ENCODE peak calls at places on chromosomes 4 and X, in four cellular contexts. P is K562, G is SK-N-SH, S is HepG2. H is an unnamed sample.

GRCh38 chrX:110146521-110146920 is 143.6 kb downstream of the TMEM164 start:
- DNase-seq in G (peak), P (peak), S (peak), H (peak)

GRCh38 chrX:16678689-16679088 is 28.7 kb downstream of the S100G start:
- DNase-seq in P (no peak), G (no peak), S (no peak), H (no peak)

GRCh38 chrX:5681159-5681558 is 547.5 kb downstream of the NLGN4X start:
- DNase-seq in P (peak), G (peak), S (no peak), H (no peak)

GRCh38 chr4:80035336-80035735 is 37.7 kb downstream of the ANTXR2 start:
- DNase-seq in P (no peak), S (peak), G (no peak), H (no peak)

GRCh38 chr4:72909461-72909860 is 160.1 kb downstream of the COX18 start:
- DNase-seq in P (peak), G (peak), S (peak), H (peak)

GRCh38 chrX:44544036-44544435 is 1.4 kb upstream of the FUNDC1 start:
- DNase-seq in P (no peak), S (no peak), G (no peak), H (no peak)

GRCh38 chr4:24913099-24913445 is 230 bp upstream of the CCDC149 start:
- DNase-seq in G (no peak), S (no peak), P (no peak), H (no peak)

GRCh38 chr4:178462710-178463109 is 1020.5 kb upstream of the AGA start:
- DNase-seq in G (no peak), P (no peak), S (no peak), H (no peak)

GRCh38 chr4:2441393-2442174 is 22.8 kb downstream of the CFAP99 start:
- DNase-seq in P (peak), S (peak), G (peak), H (peak)

GRCh38 chr4:161564230-161564834 is 599.5 kb downstream of the FSTL5 start:
- DNase-seq in S (no peak), P (no peak), G (no peak), H (no peak)

GRCh38 chr4:168129802-168130201 is 37.5 kb downstream of the ANXA10 start:
- DNase-seq in S (no peak), G (no peak), P (no peak), H (no peak)

GRCh38 chr4:15001248-15001824 is 945 bp upstream of the CPEB2 start:
- DNase-seq in G (peak), S (peak), P (peak), H (peak)

GRCh38 chrX:42754129-42754528 is 23.8 kb downstream of the PPP1R2C start:
- DNase-seq in G (no peak), S (no peak), P (no peak), H (no peak)

GRCh38 chrX:31331045-31331444 is 259.2 kb upstream of the FTHL17 start:
- DNase-seq in P (peak), S (no peak), G (no peak), H (no peak)

GRCh38 chr4:107826427-107826980 is 1.8 kb downstream of the SGMS2 start:
- DNase-seq in G (no peak), S (no peak), P (no peak), H (no peak)

GRCh38 chr4:177444911-177445736 is 2.9 kb upstream of the AGA start:
- DNase-seq in S (no peak), G (no peak), P (no peak), H (peak)

GRCh38 chrX:73841337-73841736 is 278.3 kb downstream of the CHIC1 start:
- DNase-seq in G (no peak), P (no peak), S (no peak), H (no peak)

GRCh38 chr4:186746581-186746980 is 22.9 kb upstream of the FAT1 start:
- DNase-seq in P (no peak), S (no peak), G (no peak), H (no peak)

GRCh38 chr4:3829954-3830773 is 64.0 kb downstream of the ADRA2C start:
- DNase-seq in P (no peak), G (no peak), S (peak), H (peak)

GRCh38 chrX:14920196-14920595 is 47.0 kb downstream of the MOSPD2 start:
- DNase-seq in G (no peak), P (no peak), S (no peak), H (no peak)

GRCh38 chrX:57821703-57822375 is 88.4 kb downstream of the ZXDA start:
- DNase-seq in P (peak), G (peak), S (peak), H (no peak)

GRCh38 chr4:128358231-128358902 is 70.8 kb upstream of the PGRMC2 start:
- DNase-seq in G (no peak), P (peak), S (no peak), H (no peak)

GRCh38 chr4:3679851-3680311 is 86.3 kb upstream of the ADRA2C start:
- DNase-seq in P (no peak), G (no peak), S (no peak), H (peak)

GRCh38 chr4:37601527-37601926 is 84.6 kb downstream of the RELL1 start:
- DNase-seq in G (no peak), S (peak), P (no peak), H (no peak)

DNA sequence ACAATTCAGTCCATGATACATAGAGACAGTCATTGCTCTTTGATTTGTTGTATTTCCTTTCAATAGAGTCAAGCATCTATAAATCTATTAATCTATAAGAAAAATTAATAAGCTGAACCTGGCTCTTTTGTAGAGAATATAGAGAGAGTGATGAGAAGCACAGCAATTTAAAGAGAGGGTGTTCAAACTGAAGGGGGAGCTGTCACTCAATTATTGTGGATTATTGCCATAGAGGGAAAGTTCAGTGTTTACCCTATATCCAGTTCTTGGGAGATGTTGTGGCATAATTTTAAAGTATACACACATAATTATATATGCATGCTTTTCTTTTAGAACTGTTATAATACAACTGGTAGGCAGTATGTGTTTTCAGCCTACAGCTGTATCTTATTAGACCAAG is 1469.0 kb upstream of the PABPC4L start:
- DNase-seq in S (no peak), G (no peak), P (no peak), H (no peak)
- TF ChIP-seq CTCF in S (no peak), G (no peak), P (no peak), H (no peak)

DNA sequence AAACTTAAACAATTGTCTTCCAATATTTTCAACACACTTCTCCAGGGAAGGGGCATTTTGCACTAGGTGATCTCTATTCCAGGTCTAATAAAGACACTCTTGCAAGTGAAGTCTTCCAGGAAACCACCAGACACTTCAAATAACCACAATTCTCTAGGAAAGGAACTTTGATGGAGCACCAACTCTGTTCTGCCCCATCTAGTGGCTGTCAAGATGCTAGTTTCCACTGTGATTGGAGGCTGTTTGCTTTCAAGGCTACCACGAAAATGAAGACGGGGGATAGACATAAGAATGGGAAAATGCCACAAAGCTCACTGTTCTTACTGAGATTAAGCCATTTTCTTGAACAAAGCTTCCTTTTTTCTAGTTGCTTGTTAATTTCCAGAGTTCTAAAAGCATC is 100.6 kb upstream of the F9 start:
- DNase-seq in G (no peak), S (no peak), P (peak), H (no peak)
- TF ChIP-seq FOXJ3 in G (no peak), S (no peak), P (no peak), H (no peak)

GRCh38 chr4:144597171-144597570 is 48.8 kb upstream of the HHIP start:
- DNase-seq in S (no peak), G (no peak), P (no peak), H (peak)
- TF ChIP-seq CTCF in S (no peak), G (no peak), P (no peak), H (no peak)

DNA sequence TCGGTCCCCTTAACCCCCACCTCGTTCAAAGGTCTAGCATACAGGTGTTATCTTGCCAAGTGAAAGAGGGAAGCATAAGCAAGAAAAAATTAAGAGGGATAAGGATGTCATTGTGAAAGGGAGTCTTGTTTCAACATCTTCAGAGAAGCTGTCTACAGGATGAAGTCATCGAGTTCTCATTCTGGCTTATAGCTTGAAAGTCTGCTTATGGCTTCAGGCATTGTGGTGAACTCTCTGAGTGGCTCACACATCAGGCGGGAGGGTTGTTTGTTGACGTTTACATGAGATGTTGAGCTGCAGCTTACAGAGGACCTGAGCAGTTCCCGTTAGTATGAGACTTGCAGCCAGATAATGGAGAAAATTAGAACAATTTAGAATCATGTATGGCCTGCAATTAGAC is 16.6 kb downstream of the MAGEA9B start:
- DNase-seq in S (no peak), G (no peak), P (no peak), H (no peak)
- TF ChIP-seq FOXJ3 in S (no peak), G (no peak), P (no peak), H (no peak)

DNA sequence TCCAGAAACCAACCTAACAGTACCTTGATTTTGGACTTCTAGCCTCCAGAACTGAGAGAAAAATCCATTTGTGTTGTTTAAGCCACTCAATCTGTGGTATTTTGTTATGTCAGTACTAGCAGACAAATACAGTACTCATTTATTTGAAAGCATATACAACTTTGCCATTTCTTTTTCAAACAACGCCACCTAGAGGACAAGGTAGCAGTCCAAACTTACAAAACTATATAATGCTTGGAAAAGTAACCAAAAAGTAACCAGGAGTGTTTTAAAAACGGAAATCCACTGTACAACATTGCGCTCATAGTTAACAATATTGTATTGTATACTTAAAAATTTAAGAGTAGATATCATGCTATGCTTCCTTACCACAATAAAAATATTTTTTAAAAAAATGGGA is 37.0 kb upstream of the FGF13 start:
- DNase-seq in S (no peak), G (no peak), P (peak), H (no peak)
- TF ChIP-seq CTCF in S (peak), G (peak), P (peak), H (no peak)

DNA sequence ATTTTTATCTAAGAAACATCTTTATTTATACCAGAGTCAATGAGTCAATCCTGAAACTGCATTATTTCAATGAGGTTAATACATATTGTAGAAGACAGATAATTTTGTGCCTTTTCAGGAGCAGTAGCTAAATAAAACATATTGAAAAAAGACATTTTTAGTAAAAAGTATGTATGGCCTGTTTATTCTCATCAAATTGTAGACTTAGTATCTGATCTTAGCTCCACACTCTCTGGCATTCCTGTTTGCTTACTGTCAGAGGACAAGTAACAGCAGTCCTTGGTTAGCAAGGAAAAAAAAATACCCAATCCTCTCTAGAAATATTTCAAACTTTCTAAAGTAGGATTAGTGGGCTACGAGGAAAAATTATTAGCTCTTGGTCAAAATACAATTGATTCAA is 50.5 kb upstream of the GUCY1A1 start:
- DNase-seq in G (no peak), P (no peak), S (no peak), H (no peak)
- TF ChIP-seq FOXJ3 in G (no peak), P (no peak), S (no peak), H (no peak)

GRCh38 chr4:82780398-82781231 is 18.0 kb downstream of the SCD5 start:
- DNase-seq in S (peak), G (peak), P (peak), H (peak)
- TF ChIP-seq CTCF in S (peak), G (peak), P (no peak), H (no peak)

DNA sequence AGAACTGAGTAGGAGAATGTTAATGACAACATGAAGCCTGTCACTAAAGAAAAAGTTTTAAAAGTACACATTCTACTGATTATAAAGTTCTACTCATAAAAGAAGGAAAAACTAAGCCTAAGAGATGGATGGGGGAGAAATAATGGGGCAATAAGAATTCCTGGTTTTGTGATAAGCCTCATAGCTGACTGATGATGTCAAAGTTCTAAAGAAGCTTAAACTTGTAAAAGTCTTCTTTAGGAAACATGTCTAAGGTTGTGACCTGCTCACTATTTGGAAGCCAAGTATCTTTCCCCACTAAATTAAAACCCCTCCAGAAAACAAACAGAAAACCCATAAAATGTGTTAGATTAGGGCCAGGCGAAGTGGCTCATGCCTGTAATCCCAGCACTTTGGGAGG is 232.9 kb upstream of the GIMD1 start:
- DNase-seq in S (no peak), P (no peak), G (no peak), H (no peak)
- TF ChIP-seq FOXJ3 in S (no peak), P (no peak), G (no peak), H (no peak)

H was measured in WTC11.